ENCODE peak calls at places on chromosome 5, in four cellular contexts. One of them, this sample, is unnamed.

GRCh38 chr5:59034498-59035186 is 451.8 kb downstream of the RAB3C start:
- DNase-seq in activated T-cell treated with anti-CD3 and anti-CD28 coated beads, Interleukin-2, amount 50 U/mL, for 1 hour: no peak
- DNase-seq in activated CD4-positive, alpha-beta T cell treated with anti-CD3 and anti-CD28 coated beads for 36 hours: peak
- DNase-seq in breast epithelium: no peak
- DNase-seq in this sample: no peak

GRCh38 chr5:67094476-67095300 is 101.9 kb downstream of the CD180 start:
- DNase-seq in activated T-cell treated with anti-CD3 and anti-CD28 coated beads, Interleukin-2, amount 50 U/mL, for 1 hour: no peak
- DNase-seq in activated CD4-positive, alpha-beta T cell treated with anti-CD3 and anti-CD28 coated beads for 36 hours: no peak
- DNase-seq in breast epithelium: no peak
- DNase-seq in this sample: no peak

GRCh38 chr5:17192191-17192590 is 25.2 kb upstream of the BASP1 start:
- DNase-seq in activated T-cell treated with anti-CD3 and anti-CD28 coated beads, Interleukin-2, amount 50 U/mL, for 1 hour: no peak
- DNase-seq in activated CD4-positive, alpha-beta T cell treated with anti-CD3 and anti-CD28 coated beads for 36 hours: no peak
- DNase-seq in breast epithelium: no peak
- DNase-seq in this sample: no peak

GRCh38 chr5:9766581-9766980 is 136.4 kb upstream of the TAS2R1 start:
- DNase-seq in activated T-cell treated with anti-CD3 and anti-CD28 coated beads, Interleukin-2, amount 50 U/mL, for 1 hour: no peak
- DNase-seq in activated CD4-positive, alpha-beta T cell treated with anti-CD3 and anti-CD28 coated beads for 36 hours: no peak
- DNase-seq in breast epithelium: no peak
- DNase-seq in this sample: no peak

GRCh38 chr5:138843789-138844461 is 31.2 kb downstream of the LRRTM2 start:
- DNase-seq in activated T-cell treated with anti-CD3 and anti-CD28 coated beads, Interleukin-2, amount 50 U/mL, for 1 hour: no peak
- DNase-seq in activated CD4-positive, alpha-beta T cell treated with anti-CD3 and anti-CD28 coated beads for 36 hours: no peak
- DNase-seq in breast epithelium: no peak
- DNase-seq in this sample: no peak

GRCh38 chr5:173789031-173789920 is 98.9 kb upstream of the CPEB4 start:
- DNase-seq in activated T-cell treated with anti-CD3 and anti-CD28 coated beads, Interleukin-2, amount 50 U/mL, for 1 hour: no peak
- DNase-seq in activated CD4-positive, alpha-beta T cell treated with anti-CD3 and anti-CD28 coated beads for 36 hours: peak
- DNase-seq in breast epithelium: no peak
- DNase-seq in this sample: no peak

GRCh38 chr5:115424030-115424429 is 120.5 kb downstream of the FEM1C start:
- DNase-seq in activated T-cell treated with anti-CD3 and anti-CD28 coated beads, Interleukin-2, amount 50 U/mL, for 1 hour: no peak
- DNase-seq in activated CD4-positive, alpha-beta T cell treated with anti-CD3 and anti-CD28 coated beads for 36 hours: no peak
- DNase-seq in breast epithelium: no peak
- DNase-seq in this sample: no peak

GRCh38 chr5:100644206-100644605 is 109.0 kb downstream of the FAM174A start:
- DNase-seq in activated T-cell treated with anti-CD3 and anti-CD28 coated beads, Interleukin-2, amount 50 U/mL, for 1 hour: no peak
- DNase-seq in activated CD4-positive, alpha-beta T cell treated with anti-CD3 and anti-CD28 coated beads for 36 hours: no peak
- DNase-seq in breast epithelium: no peak
- DNase-seq in this sample: no peak

GRCh38 chr5:147668385-147668784 is 114.1 kb downstream of the JAKMIP2 start:
- DNase-seq in activated T-cell treated with anti-CD3 and anti-CD28 coated beads, Interleukin-2, amount 50 U/mL, for 1 hour: no peak
- DNase-seq in activated CD4-positive, alpha-beta T cell treated with anti-CD3 and anti-CD28 coated beads for 36 hours: no peak
- DNase-seq in breast epithelium: no peak
- DNase-seq in this sample: no peak

GRCh38 chr5:56307714-56308346 is 74.7 kb upstream of the ANKRD55 start:
- DNase-seq in activated T-cell treated with anti-CD3 and anti-CD28 coated beads, Interleukin-2, amount 50 U/mL, for 1 hour: no peak
- DNase-seq in activated CD4-positive, alpha-beta T cell treated with anti-CD3 and anti-CD28 coated beads for 36 hours: no peak
- DNase-seq in breast epithelium: no peak
- DNase-seq in this sample: no peak

GRCh38 chr5:139671096-139671841 is 23.1 kb downstream of the CXXC5 start:
- DNase-seq in activated T-cell treated with anti-CD3 and anti-CD28 coated beads, Interleukin-2, amount 50 U/mL, for 1 hour: no peak
- DNase-seq in activated CD4-positive, alpha-beta T cell treated with anti-CD3 and anti-CD28 coated beads for 36 hours: no peak
- DNase-seq in breast epithelium: no peak
- DNase-seq in this sample: no peak

GRCh38 chr5:112063878-112064615 is 307.1 kb upstream of the NREP start:
- DNase-seq in activated T-cell treated with anti-CD3 and anti-CD28 coated beads, Interleukin-2, amount 50 U/mL, for 1 hour: no peak
- DNase-seq in activated CD4-positive, alpha-beta T cell treated with anti-CD3 and anti-CD28 coated beads for 36 hours: no peak
- DNase-seq in breast epithelium: no peak
- DNase-seq in this sample: no peak

GRCh38 chr5:117077142-117077541 is 502.5 kb upstream of the SEMA6A start:
- DNase-seq in activated T-cell treated with anti-CD3 and anti-CD28 coated beads, Interleukin-2, amount 50 U/mL, for 1 hour: no peak
- DNase-seq in activated CD4-positive, alpha-beta T cell treated with anti-CD3 and anti-CD28 coated beads for 36 hours: no peak
- DNase-seq in breast epithelium: no peak
- DNase-seq in this sample: no peak

GRCh38 chr5:123422433-123423277 is 548 bp downstream of the CEP120 start:
- DNase-seq in activated T-cell treated with anti-CD3 and anti-CD28 coated beads, Interleukin-2, amount 50 U/mL, for 1 hour: no peak
- DNase-seq in activated CD4-positive, alpha-beta T cell treated with anti-CD3 and anti-CD28 coated beads for 36 hours: peak
- DNase-seq in breast epithelium: no peak
- DNase-seq in this sample: no peak

GRCh38 chr5:131607903-131608540 is 27.0 kb downstream of the RAPGEF6 start:
- DNase-seq in activated T-cell treated with anti-CD3 and anti-CD28 coated beads, Interleukin-2, amount 50 U/mL, for 1 hour: no peak
- DNase-seq in activated CD4-positive, alpha-beta T cell treated with anti-CD3 and anti-CD28 coated beads for 36 hours: no peak
- DNase-seq in breast epithelium: no peak
- DNase-seq in this sample: no peak

GRCh38 chr5:9851458-9851857 is 221.3 kb upstream of the TAS2R1 start:
- DNase-seq in activated T-cell treated with anti-CD3 and anti-CD28 coated beads, Interleukin-2, amount 50 U/mL, for 1 hour: no peak
- DNase-seq in activated CD4-positive, alpha-beta T cell treated with anti-CD3 and anti-CD28 coated beads for 36 hours: no peak
- DNase-seq in breast epithelium: no peak
- DNase-seq in this sample: no peak

GRCh38 chr5:60366489-60366888 is 333.5 kb downstream of the DEPDC1B start:
- DNase-seq in activated T-cell treated with anti-CD3 and anti-CD28 coated beads, Interleukin-2, amount 50 U/mL, for 1 hour: no peak
- DNase-seq in activated CD4-positive, alpha-beta T cell treated with anti-CD3 and anti-CD28 coated beads for 36 hours: no peak
- DNase-seq in breast epithelium: no peak
- DNase-seq in this sample: no peak

GRCh38 chr5:115605436-115605835 is 3.2 kb upstream of the TICAM2 start:
- DNase-seq in activated T-cell treated with anti-CD3 and anti-CD28 coated beads, Interleukin-2, amount 50 U/mL, for 1 hour: no peak
- DNase-seq in activated CD4-positive, alpha-beta T cell treated with anti-CD3 and anti-CD28 coated beads for 36 hours: no peak
- DNase-seq in breast epithelium: no peak
- DNase-seq in this sample: no peak

GRCh38 chr5:90606539-90606938 is 47.9 kb downstream of the ADGRV1 start:
- DNase-seq in activated T-cell treated with anti-CD3 and anti-CD28 coated beads, Interleukin-2, amount 50 U/mL, for 1 hour: no peak
- DNase-seq in activated CD4-positive, alpha-beta T cell treated with anti-CD3 and anti-CD28 coated beads for 36 hours: no peak
- DNase-seq in breast epithelium: no peak
- DNase-seq in this sample: no peak

GRCh38 chr5:67156976-67157583 is 39.5 kb downstream of the CD180 start:
- DNase-seq in activated T-cell treated with anti-CD3 and anti-CD28 coated beads, Interleukin-2, amount 50 U/mL, for 1 hour: peak
- DNase-seq in activated CD4-positive, alpha-beta T cell treated with anti-CD3 and anti-CD28 coated beads for 36 hours: peak
- DNase-seq in breast epithelium: no peak
- DNase-seq in this sample: no peak

GRCh38 chr5:180301253-180301652 is 9.4 kb upstream of the MAPK9 start:
- DNase-seq in activated T-cell treated with anti-CD3 and anti-CD28 coated beads, Interleukin-2, amount 50 U/mL, for 1 hour: no peak
- DNase-seq in activated CD4-positive, alpha-beta T cell treated with anti-CD3 and anti-CD28 coated beads for 36 hours: no peak
- DNase-seq in breast epithelium: no peak
- DNase-seq in this sample: no peak

GRCh38 chr5:171418982-171419662 is at the start of gene FGF18:
- DNase-seq in activated T-cell treated with anti-CD3 and anti-CD28 coated beads, Interleukin-2, amount 50 U/mL, for 1 hour: peak
- DNase-seq in activated CD4-positive, alpha-beta T cell treated with anti-CD3 and anti-CD28 coated beads for 36 hours: peak
- DNase-seq in breast epithelium: no peak
- DNase-seq in this sample: peak

GRCh38 chr5:61344187-61344944 is 12.3 kb downstream of the ZSWIM6 start:
- DNase-seq in activated T-cell treated with anti-CD3 and anti-CD28 coated beads, Interleukin-2, amount 50 U/mL, for 1 hour: no peak
- DNase-seq in activated CD4-positive, alpha-beta T cell treated with anti-CD3 and anti-CD28 coated beads for 36 hours: no peak
- DNase-seq in breast epithelium: no peak
- DNase-seq in this sample: peak

GRCh38 chr5:133938039-133938821 is 30.2 kb downstream of the C5orf15 start:
- DNase-seq in activated T-cell treated with anti-CD3 and anti-CD28 coated beads, Interleukin-2, amount 50 U/mL, for 1 hour: no peak
- DNase-seq in activated CD4-positive, alpha-beta T cell treated with anti-CD3 and anti-CD28 coated beads for 36 hours: no peak
- DNase-seq in breast epithelium: no peak
- DNase-seq in this sample: no peak

GRCh38 chr5:92907914-92908606 is 673.0 kb downstream of the NR2F1-AS1 start:
- DNase-seq in activated T-cell treated with anti-CD3 and anti-CD28 coated beads, Interleukin-2, amount 50 U/mL, for 1 hour: no peak
- DNase-seq in activated CD4-positive, alpha-beta T cell treated with anti-CD3 and anti-CD28 coated beads for 36 hours: no peak
- DNase-seq in breast epithelium: no peak
- DNase-seq in this sample: no peak

GRCh38 chr5:34666392-34667080 is 10.4 kb downstream of the RAI14 start:
- DNase-seq in activated T-cell treated with anti-CD3 and anti-CD28 coated beads, Interleukin-2, amount 50 U/mL, for 1 hour: no peak
- DNase-seq in activated CD4-positive, alpha-beta T cell treated with anti-CD3 and anti-CD28 coated beads for 36 hours: no peak
- DNase-seq in breast epithelium: no peak
- DNase-seq in this sample: no peak

GRCh38 chr5:128174951-128175350 is 91.4 kb downstream of the SLC12A2 start:
- DNase-seq in activated T-cell treated with anti-CD3 and anti-CD28 coated beads, Interleukin-2, amount 50 U/mL, for 1 hour: no peak
- DNase-seq in activated CD4-positive, alpha-beta T cell treated with anti-CD3 and anti-CD28 coated beads for 36 hours: no peak
- DNase-seq in breast epithelium: no peak
- DNase-seq in this sample: no peak

GRCh38 chr5:21071986-21072385 is 1084.0 kb upstream of the CDH18 start:
- DNase-seq in activated T-cell treated with anti-CD3 and anti-CD28 coated beads, Interleukin-2, amount 50 U/mL, for 1 hour: no peak
- DNase-seq in activated CD4-positive, alpha-beta T cell treated with anti-CD3 and anti-CD28 coated beads for 36 hours: no peak
- DNase-seq in breast epithelium: no peak
- DNase-seq in this sample: no peak

GRCh38 chr5:110687485-110687884 is 39.0 kb downstream of the TMEM232 start:
- DNase-seq in activated T-cell treated with anti-CD3 and anti-CD28 coated beads, Interleukin-2, amount 50 U/mL, for 1 hour: no peak
- DNase-seq in activated CD4-positive, alpha-beta T cell treated with anti-CD3 and anti-CD28 coated beads for 36 hours: no peak
- DNase-seq in breast epithelium: no peak
- DNase-seq in this sample: no peak

GRCh38 chr5:178357127-178357526 is 124.5 kb upstream of the PHYKPL start:
- DNase-seq in activated T-cell treated with anti-CD3 and anti-CD28 coated beads, Interleukin-2, amount 50 U/mL, for 1 hour: no peak
- DNase-seq in activated CD4-positive, alpha-beta T cell treated with anti-CD3 and anti-CD28 coated beads for 36 hours: no peak
- DNase-seq in breast epithelium: no peak
- DNase-seq in this sample: peak

GRCh38 chr5:166251786-166252185 is 2039.7 kb upstream of the WWC1 start:
- DNase-seq in activated T-cell treated with anti-CD3 and anti-CD28 coated beads, Interleukin-2, amount 50 U/mL, for 1 hour: no peak
- DNase-seq in activated CD4-positive, alpha-beta T cell treated with anti-CD3 and anti-CD28 coated beads for 36 hours: no peak
- DNase-seq in breast epithelium: no peak
- DNase-seq in this sample: no peak

This sample was measured in Right ventricle myocardium inferior.